ENCODE peak calls at places on chromosomes 5 and 9, in eight cellular contexts. M is fibroblast of mammary gland, J is A549, X is brain microvascular endothelial cell, T is lower lobe of right lung, G is neural progenitor cell, E is ascending aorta, A is stomach. K is an unnamed sample.

GRCh38 chr5:178273665-178274541 is 41.3 kb upstream of the PHYKPL start:
- DNase-seq in M (no peak), T (peak; percentile 83), A (no peak), X (no peak), E (no peak), G (no peak), J (no peak), K (no peak)

GRCh38 chr5:123367739-123368138 is 55.5 kb downstream of the CEP120 start:
- DNase-seq in T (no peak), X (no peak), E (no peak), M (peak; percentile 30), G (peak; percentile 24), A (no peak), J (peak; percentile 2), K (peak; percentile 19)

GRCh38 chr9:87447547-87448432 is 49.9 kb upstream of the DAPK1 start:
- DNase-seq in M (no peak), E (no peak), G (no peak), T (no peak), A (no peak), J (no peak), X (no peak), K (no peak)

GRCh38 chr5:94793816-94794198 is 175.3 kb downstream of the SLF1 start:
- DNase-seq in J (no peak), M (peak; percentile 54), A (no peak), E (no peak), T (no peak), X (peak; percentile 18), G (no peak), K (peak; percentile 51)

GRCh38 chr9:138077898-138078540 is 200.4 kb downstream of the CACNA1B start:
- DNase-seq in G (no peak), X (no peak), J (no peak), M (no peak), E (no peak), T (no peak), A (peak; percentile 23), K (no peak)

GRCh38 chr5:139393497-139394122 is 1.3 kb downstream of the PROB1 start:
- DNase-seq in E (no peak), A (no peak), J (no peak), G (peak; percentile 22), M (no peak), T (no peak), X (no peak), K (no peak)

GRCh38 chr5:75434107-75434506 is 77.3 kb downstream of the CERT1 start:
- DNase-seq in E (no peak), X (no peak), A (no peak), G (no peak), T (no peak), J (no peak), M (peak; percentile 65), K (peak; percentile 74)

GRCh38 chr9:69058101-69058500 is 22.5 kb downstream of the FXN start:
- DNase-seq in E (no peak), A (no peak), J (no peak), G (no peak), M (no peak), X (no peak), T (no peak), K (no peak)

GRCh38 chr5:21817668-21818419 is 1035.3 kb downstream of the CDH12 start:
- DNase-seq in J (no peak), T (no peak), G (no peak), A (no peak), E (no peak), X (no peak), M (peak; percentile 51), K (no peak)

GRCh38 chr9:122132539-122132938 is 27.0 kb downstream of the NDUFA8 start:
- DNase-seq in A (no peak), T (no peak), M (no peak), G (no peak), X (no peak), E (no peak), J (no peak), K (no peak)

GRCh38 chr9:122129969-122130368 is 29.6 kb downstream of the NDUFA8 start:
- DNase-seq in E (no peak), X (no peak), T (no peak), J (no peak), M (no peak), G (no peak), A (no peak), K (no peak)

GRCh38 chr9:122130837-122131236 is 28.7 kb downstream of the NDUFA8 start:
- DNase-seq in G (no peak), X (no peak), J (no peak), E (no peak), T (no peak), A (no peak), M (no peak), K (no peak)

GRCh38 chr9:122133263-122133983 is 26.2 kb downstream of the NDUFA8 start:
- DNase-seq in X (no peak), T (no peak), M (no peak), A (no peak), G (no peak), J (no peak), E (no peak), K (no peak)

GRCh38 chr9:122131401-122131921 is 28.1 kb downstream of the NDUFA8 start:
- DNase-seq in G (peak; percentile 74), T (no peak), X (no peak), M (no peak), E (no peak), A (no peak), J (no peak), K (peak; percentile 23)
- H3K4me3 ChIP-seq in G (no peak overlapping the region), T (no peak overlapping the region), X (no peak overlapping the region), M (no peak overlapping the region), E (no peak overlapping the region), A (no peak overlapping the region), J (no peak overlapping the region), K (no peak overlapping the region)

GRCh38 chr9:6686396-6686795 is 40.9 kb upstream of the GLDC start:
- DNase-seq in A (no peak), T (no peak), E (no peak), X (no peak), M (peak; percentile 62), G (no peak), J (peak; percentile 53), K (no peak)
- TF ChIP-seq CTCF in A (no peak), T (no peak), E (no peak), X (peak; percentile 35), M (peak; percentile 41), G (peak; percentile 16), J (peak; percentile 57), K (no peak)

GRCh38 chr5:14445581-14446290 is 135.9 kb upstream of the OTULINL start:
- DNase-seq in T (no peak), G (peak; percentile 92), E (no peak), M (peak; percentile 73), A (no peak), X (peak; percentile 48), J (no peak), K (peak; percentile 80)

GRCh38 chr5:14443665-14444064 is 137.9 kb upstream of the OTULINL start:
- DNase-seq in E (no peak), G (no peak), M (peak; percentile 67), T (no peak), A (no peak), J (no peak), X (no peak), K (peak; percentile 44)

GRCh38 chr5:14447958-14448881 is 133.4 kb upstream of the OTULINL start:
- DNase-seq in J (no peak), G (no peak), E (no peak), M (peak; percentile 75), X (peak; percentile 51), A (no peak), T (no peak), K (no peak)

GRCh38 chr5:14444161-14444560 is 137.4 kb upstream of the OTULINL start:
- DNase-seq in A (no peak), G (no peak), J (no peak), T (no peak), X (no peak), E (no peak), M (no peak), K (no peak)

DNA sequence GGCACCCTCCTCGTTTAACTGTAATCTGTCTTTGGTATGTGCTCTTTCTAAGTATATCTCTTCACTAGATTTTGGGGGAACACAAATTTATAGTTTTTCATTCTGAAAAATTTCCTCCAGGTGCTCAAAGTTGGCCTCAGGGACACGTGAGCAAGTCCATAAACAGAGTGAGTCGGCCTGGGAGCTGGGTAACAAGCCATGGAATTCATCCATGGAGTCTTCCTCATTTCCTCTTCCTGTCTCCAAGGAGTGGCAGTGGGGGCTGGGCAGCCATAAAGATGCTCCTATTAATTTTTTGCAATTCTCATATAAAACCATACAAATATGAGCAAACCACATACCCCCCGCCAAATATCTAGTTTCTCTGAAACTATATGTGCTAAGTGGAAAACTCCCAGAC is 136.6 kb upstream of the OTULINL start:
- DNase-seq in M (peak; percentile 85), G (no peak), X (peak; percentile 39), A (no peak), E (no peak), J (no peak), T (no peak), K (peak; percentile 67)
- H3K4me3 ChIP-seq in M (peak overlapping the region; percentile 97), G (no peak overlapping the region), X (peak overlapping the region; percentile 82), A (no peak overlapping the region), E (no peak overlapping the region), J (no peak overlapping the region), T (no peak overlapping the region), K (no peak overlapping the region)

GRCh38 chr5:97208184-97208713 is 25.2 kb upstream of the RIOK2 start:
- DNase-seq in G (no peak), E (no peak), A (no peak), T (no peak), M (no peak), J (no peak), X (no peak), K (no peak)
- TF ChIP-seq CTCF in G (no peak), E (no peak), A (no peak), T (no peak), M (no peak), J (no peak), X (no peak), K (no peak)

GRCh38 chr5:34895641-34896419 is 19.5 kb downstream of the RAD1 start:
- DNase-seq in J (no peak), G (peak; percentile 7), T (no peak), M (peak; percentile 50), E (no peak), X (no peak), A (no peak), K (peak; percentile 14)
- H3K4me3 ChIP-seq in J (no peak overlapping the region), G (no peak overlapping the region), T (no peak overlapping the region), M (no peak overlapping the region), E (no peak overlapping the region), X (no peak overlapping the region), A (no peak overlapping the region), K (no peak overlapping the region)

K was measured in foreskin fibroblast.